ENCODE peak calls at places on chromosomes 7 and 10, in six cellular contexts. K, F, S, M, G and B are unnamed samples.

GRCh38 chr7:69756235-69756634 is 158.0 kb downstream of the AUTS2 start:
- DNase-seq in K (no peak), F (peak), S (no peak), M (no peak), G (peak), B (no peak)

GRCh38 chr7:75652788-75653187 is 86.0 kb downstream of the HIP1 start:
- DNase-seq in K (no peak), F (no peak), S (no peak), M (no peak), G (no peak), B (no peak)

GRCh38 chr7:29843106-29843505 is 36.8 kb downstream of the WIPF3 start:
- DNase-seq in K (no peak), F (no peak), S (no peak), M (no peak), G (no peak), B (no peak)

GRCh38 chr7:1058821-1059199 is 14.5 kb downstream of the GPR146 start:
- DNase-seq in K (no peak), F (no peak), S (no peak), M (no peak), G (no peak), B (no peak)

GRCh38 chr10:69335063-69335587 is 56.8 kb downstream of the HK1 start:
- DNase-seq in K (no peak), F (no peak), S (no peak), M (no peak), G (no peak), B (no peak)

GRCh38 chr7:132464740-132465139 is 111.5 kb downstream of the PLXNA4 start:
- DNase-seq in K (peak), F (peak), S (no peak), M (no peak), G (peak), B (no peak)

GRCh38 chr10:86244995-86245394 is 121.6 kb downstream of the GRID1 start:
- DNase-seq in K (no peak), F (no peak), S (no peak), M (no peak), G (no peak), B (no peak)

GRCh38 chr10:124143721-124144120 is 50.3 kb upstream of the CHST15 start:
- DNase-seq in K (no peak), F (no peak), S (no peak), M (no peak), G (no peak), B (no peak)

GRCh38 chr10:69486922-69487730 is 35.9 kb downstream of the TSPAN15 start:
- DNase-seq in K (no peak), F (no peak), S (no peak), M (no peak), G (no peak), B (no peak)

GRCh38 chr7:47154781-47155180 is 427.1 kb downstream of the TNS3 start:
- DNase-seq in K (no peak), F (no peak), S (no peak), M (no peak), G (no peak), B (no peak)

GRCh38 chr7:155799514-155799913 is 12.7 kb downstream of the SHH start:
- DNase-seq in K (no peak), F (peak), S (no peak), M (no peak), G (no peak), B (no peak)

GRCh38 chr7:149003560-149004305 is 24.6 kb downstream of the PDIA4 start:
- DNase-seq in K (no peak), F (no peak), S (no peak), M (no peak), G (no peak), B (no peak)

GRCh38 chr7:77327932-77328628 is 88.1 kb downstream of the GSAP start:
- DNase-seq in K (peak), F (no peak), S (no peak), M (no peak), G (peak), B (no peak)

GRCh38 chr7:94449151-94449725 is 54.5 kb downstream of the COL1A2 start:
- DNase-seq in K (peak), F (peak), S (no peak), M (peak), G (no peak), B (peak)

GRCh38 chr10:74936577-74937445 is 110.4 kb downstream of the KAT6B start:
- DNase-seq in K (no peak), F (peak), S (no peak), M (no peak), G (peak), B (no peak)

GRCh38 chr10:29130190-29130673 is 158.6 kb upstream of the LYZL1 start:
- DNase-seq in K (peak), F (peak), S (no peak), M (peak), G (no peak), B (no peak)

GRCh38 chr10:119198438-119198837 is 8.9 kb upstream of the GRK5 start:
- DNase-seq in K (no peak), F (no peak), S (peak), M (no peak), G (no peak), B (no peak)

GRCh38 chr7:106262268-106262881 is 22.4 kb downstream of the NAMPT start:
- DNase-seq in K (no peak), F (no peak), S (no peak), M (no peak), G (no peak), B (no peak)

GRCh38 chr10:18822156-18822555 is 162.9 kb downstream of the ARL5B start:
- DNase-seq in K (peak), F (peak), S (peak), M (no peak), G (peak), B (no peak)

GRCh38 chr7:89987665-89988064 is 166.6 kb upstream of the STEAP1 start:
- DNase-seq in K (no peak), F (no peak), S (no peak), M (no peak), G (no peak), B (no peak)

GRCh38 chr7:16295558-16295957 is 125.8 kb downstream of the CRPPA start:
- DNase-seq in K (no peak), F (peak), S (no peak), M (no peak), G (peak), B (no peak)

GRCh38 chr10:96505150-96506136 is 8.3 kb downstream of the TLL2 start:
- DNase-seq in K (no peak), F (peak), S (no peak), M (no peak), G (peak), B (no peak)

GRCh38 chr7:155787171-155787851 is 25.0 kb downstream of the SHH start:
- DNase-seq in K (no peak), F (peak), S (no peak), M (no peak), G (no peak), B (no peak)

GRCh38 chr10:79129361-79129997 is 60.7 kb downstream of the ZMIZ1 start:
- DNase-seq in K (peak), F (peak), S (peak), M (no peak), G (peak), B (no peak)

GRCh38 chr10:91694170-91694794 is 61.4 kb upstream of the PPP1R3C start:
- DNase-seq in K (peak), F (peak), S (no peak), M (peak), G (no peak), B (no peak)

GRCh38 chr7:83325083-83325482 is 162.4 kb upstream of the PCLO start:
- DNase-seq in K (no peak), F (no peak), S (no peak), M (no peak), G (no peak), B (no peak)

GRCh38 chr10:74855027-74855426 is 28.6 kb downstream of the KAT6B start:
- DNase-seq in K (no peak), F (no peak), S (no peak), M (no peak), G (no peak), B (no peak)

GRCh38 chr7:138460649-138461607 is 869 bp downstream of the TRIM24 start:
- DNase-seq in K (peak), F (peak), S (peak), M (no peak), G (peak), B (no peak)

GRCh38 chr7:91512958-91513357 is 248.7 kb downstream of the FZD1 start:
- DNase-seq in K (peak), F (peak), S (no peak), M (no peak), G (peak), B (no peak)

GRCh38 chr7:50960621-50961310 is 178.1 kb upstream of the GRB10 start:
- DNase-seq in K (no peak), F (no peak), S (no peak), M (no peak), G (no peak), B (no peak)

GRCh38 chr10:95987685-95988426 is 55.5 kb upstream of the CCNJ start:
- DNase-seq in K (no peak), F (no peak), S (no peak), M (no peak), G (no peak), B (no peak)

GRCh38 chr10:53765311-53765710 is 992.7 kb upstream of the MBL2 start:
- DNase-seq in K (peak), F (peak), S (no peak), M (no peak), G (peak), B (no peak)

GRCh38 chr7:135877799-135878198 is 99.4 kb downstream of the MTPN start:
- DNase-seq in K (peak), F (peak), S (no peak), M (no peak), G (peak), B (no peak)

GRCh38 chr10:60798031-60798430 is 19.8 kb downstream of the CDK1 start:
- DNase-seq in K (peak), F (peak), S (no peak), M (no peak), G (no peak), B (no peak)

GRCh38 chr10:101489355-101489754 is 98.7 kb downstream of the POLL start:
- DNase-seq in K (peak), F (peak), S (no peak), M (no peak), G (peak), B (peak)
- H3K4me3 ChIP-seq in K (no peak), F (no peak), S (no peak), M (no peak), G (no peak), B (peak)

GRCh38 chr10:62057872-62058271 is 156.4 kb downstream of the ARID5B start:
- DNase-seq in K (no peak), F (no peak), S (no peak), M (no peak), G (no peak), B (no peak)
- H3K27ac ChIP-seq in K (no peak), F (peak), S (no peak), M (no peak), G (no peak), B (peak)

GRCh38 chr7:27099224-27099838 is 3.2 kb downstream of the HOXA2 start:
- DNase-seq in K (no peak), F (peak), S (no peak), M (no peak), G (peak), B (no peak)
- TF ChIP-seq EZH2 in K (no peak), F (no peak), S (no peak), M (no peak), G (no peak), B (peak)

DNA sequence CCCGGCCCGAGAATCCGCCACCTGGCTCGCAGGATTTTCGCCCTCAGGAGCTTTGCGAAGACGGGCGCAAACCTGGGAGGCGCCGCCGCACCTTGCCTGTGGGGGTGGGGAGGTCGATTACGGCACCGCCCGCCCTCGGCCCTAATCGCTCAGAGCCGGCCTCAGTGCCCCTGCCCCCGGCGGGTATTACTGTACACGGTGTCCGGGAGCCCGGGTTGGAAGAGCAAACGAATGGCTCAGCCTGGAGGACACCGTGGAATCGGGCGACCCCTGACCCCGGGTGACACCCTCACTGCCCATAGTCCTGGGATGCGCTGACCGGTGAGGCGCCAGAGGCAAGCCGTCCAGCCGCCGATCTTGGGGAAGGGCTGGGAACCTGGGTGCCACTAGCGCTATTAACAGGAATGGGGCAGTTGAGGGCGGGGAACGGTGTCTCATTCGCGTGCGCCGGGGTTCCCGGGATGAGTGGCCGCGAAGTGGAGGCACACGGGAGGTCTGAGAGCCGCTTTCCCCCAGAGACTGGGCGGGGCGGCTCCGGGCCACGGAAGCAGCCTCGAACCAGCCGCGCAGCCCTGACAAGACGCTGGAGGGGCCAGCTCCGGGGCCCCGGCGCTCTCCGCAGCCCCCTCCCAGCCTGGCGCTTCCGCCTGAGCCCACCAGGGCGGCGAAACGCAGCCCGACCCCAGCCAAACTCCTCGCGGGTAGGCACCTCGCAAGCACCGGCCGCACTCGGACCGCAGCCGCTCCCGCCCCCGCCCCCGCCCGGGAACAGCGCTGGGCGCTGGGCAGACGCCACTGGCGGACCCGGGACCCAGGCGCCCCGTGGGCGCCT is 167.5 kb downstream of the NRF1 start:
- DNase-seq in K (peak), F (no peak), S (peak), M (no peak), G (no peak), B (no peak)
- H3K4me3 ChIP-seq in K (peak), F (no peak), S (peak), M (peak), G (no peak), B (peak)

GRCh38 chr7:26549281-26549943 is 257.8 kb downstream of the SNX10 start:
- DNase-seq in K (peak), F (no peak), S (no peak), M (no peak), G (no peak), B (no peak)
- H3K27ac ChIP-seq in K (peak), F (no peak), S (no peak), M (peak), G (no peak), B (no peak)

GRCh38 chr10:8045728-8046494 is 8.6 kb upstream of the GATA3 start:
- DNase-seq in K (no peak), F (no peak), S (peak), M (no peak), G (no peak), B (no peak)
- TF ChIP-seq EZH2 in K (no peak), F (no peak), S (no peak), M (no peak), G (no peak), B (no peak)

DNA sequence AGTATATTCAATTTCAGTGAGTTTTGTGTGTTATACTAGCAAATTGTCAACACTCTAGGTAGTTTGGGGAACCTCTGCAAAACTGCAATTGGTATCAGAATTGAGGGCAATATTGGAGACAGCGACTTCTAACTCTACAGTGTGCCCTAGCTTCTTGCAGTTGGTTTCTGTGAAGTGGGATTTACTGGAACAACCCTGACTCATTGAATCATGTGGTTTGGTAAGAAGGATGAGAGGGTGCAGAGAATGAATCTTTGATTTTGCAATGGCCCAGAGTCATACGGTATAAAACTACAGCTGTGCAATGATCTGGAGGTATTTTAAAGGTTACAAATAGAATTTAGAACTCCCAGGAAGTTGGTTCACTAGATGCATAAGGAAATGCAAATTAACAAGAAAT is 129.1 kb upstream of the PPP1R3A start:
- DNase-seq in K (no peak), F (peak), S (no peak), M (no peak), G (peak), B (no peak)
- H3K4me3 ChIP-seq in K (peak), F (no peak), S (no peak), M (peak), G (no peak), B (peak)